ENCODE peak calls at places on chromosomes 4 and X, in six cellular contexts. C is mammary epithelial cell, U is bronchial epithelial cell, A is PC-3, P is cardiac fibroblast, L is mucosa of descending colon. I is an unnamed sample.

GRCh38 chr4:130029442-130029841 is 933.5 kb downstream of the C4orf33 start:
- DNase-seq in L (no peak), C (no peak), A (no peak), P (no peak), U (no peak), I (no peak)

GRCh38 chrX:130606415-130606814 is 204.6 kb downstream of the RBMX2 start:
- DNase-seq in U (no peak), C (no peak), A (no peak), P (peak; percentile 10), L (no peak), I (no peak)

GRCh38 chr4:94843222-94843621 is 85.5 kb downstream of the BMPR1B start:
- DNase-seq in L (no peak), U (no peak), A (no peak), C (no peak), P (no peak), I (no peak)

GRCh38 chr4:123811763-123812390 is 415.3 kb downstream of the SPRY1 start:
- DNase-seq in L (no peak), U (no peak), A (no peak), P (no peak), C (no peak), I (no peak)

GRCh38 chr4:181952478-181952877 is 290.7 kb upstream of the TENM3 start:
- DNase-seq in A (peak; percentile 31), L (peak; percentile 31), U (peak; percentile 91), C (peak; percentile 90), P (peak; percentile 94), I (peak; percentile 68)

GRCh38 chr4:60313616-60314015 is 886.5 kb upstream of the ADGRL3 start:
- DNase-seq in A (no peak), L (no peak), C (no peak), U (no peak), P (peak; percentile 71), I (peak; percentile 27)

GRCh38 chr4:86895692-86896488 is 3.7 kb upstream of the C4orf36 start:
- DNase-seq in A (peak; percentile 82), P (peak; percentile 85), C (peak; percentile 67), L (peak; percentile 64), U (peak; percentile 73), I (peak; percentile 72)

GRCh38 chrX:105870465-105870864 is 48.1 kb downstream of the NRK start:
- DNase-seq in P (no peak), U (no peak), L (no peak), C (no peak), A (no peak), I (no peak)

GRCh38 chr4:129822708-129823504 is 727.0 kb downstream of the C4orf33 start:
- DNase-seq in L (no peak), C (no peak), U (peak; percentile 94), P (peak; percentile 29), A (peak; percentile 73), I (no peak)

GRCh38 chr4:147430111-147430510 is 50.8 kb upstream of the EDNRA start:
- DNase-seq in C (no peak), U (peak; percentile 26), L (no peak), P (peak; percentile 31), A (no peak), I (no peak)

GRCh38 chrX:119516157-119516702 is 48.0 kb downstream of the SLC25A5 start:
- DNase-seq in C (peak; percentile 29), L (no peak), U (peak; percentile 44), A (peak; percentile 75), P (peak; percentile 77), I (peak; percentile 36)

GRCh38 chrX:112058255-112058654 is 24.3 kb downstream of the TRPC5 start:
- DNase-seq in L (no peak), A (no peak), P (peak; percentile 0), C (no peak), U (no peak), I (no peak)

GRCh38 chr4:110626532-110627153 is 3.8 kb upstream of the PITX2 start:
- DNase-seq in L (no peak), P (no peak), U (no peak), C (no peak), A (no peak), I (no peak)

GRCh38 chr4:41935652-41936021 is 408 bp downstream of the TMEM33 start:
- DNase-seq in C (peak; percentile 36), L (no peak), U (peak; percentile 43), P (peak; percentile 35), A (peak; percentile 26), I (no peak)

GRCh38 chr4:75434105-75434504 is 80.1 kb downstream of the RCHY1 start:
- DNase-seq in P (no peak), A (no peak), L (no peak), C (no peak), U (no peak), I (no peak)

GRCh38 chr4:75429208-75429607 is 85.0 kb downstream of the RCHY1 start:
- DNase-seq in C (no peak), U (no peak), L (no peak), A (peak; percentile 2), P (no peak), I (no peak)

GRCh38 chr4:75432683-75433082 is 81.5 kb downstream of the RCHY1 start:
- DNase-seq in P (peak; percentile 27), C (peak; percentile 17), U (peak; percentile 13), A (peak; percentile 43), L (peak; percentile 3), I (no peak)
- TF ChIP-seq CTCF in P (peak; percentile 26), C (peak; percentile 41), U (peak; percentile 30), A (peak; percentile 53), L (no peak), I (peak; percentile 34)

GRCh38 chr4:121061215-121061614 is 11.1 kb downstream of the NDNF start:
- DNase-seq in A (no peak), P (no peak), L (no peak), C (no peak), U (no peak), I (no peak)
- H3K4me3 ChIP-seq in A (no peak overlapping the region), P (no peak overlapping the region), L (no peak overlapping the region), C (no peak overlapping the region), U (no peak overlapping the region), I (no peak overlapping the region)

GRCh38 chr4:4384837-4385236 is 2.1 kb upstream of the NSG1 start:
- DNase-seq in C (peak; percentile 37), P (peak; percentile 41), L (no peak), U (peak; percentile 55), A (peak; percentile 16), I (no peak)
- TF ChIP-seq CTCF in C (peak; percentile 79), P (peak; percentile 27), L (no peak), U (peak; percentile 87), A (peak; percentile 55), I (peak; percentile 20)

GRCh38 chr4:118018381-118018780 is 15.9 kb upstream of the NDST3 start:
- DNase-seq in U (peak; percentile 4), L (no peak), P (no peak), A (no peak), C (no peak), I (no peak)

GRCh38 chr4:118012142-118012541 is 22.1 kb upstream of the NDST3 start:
- DNase-seq in L (no peak), A (no peak), C (no peak), U (no peak), P (no peak), I (no peak)

DNA sequence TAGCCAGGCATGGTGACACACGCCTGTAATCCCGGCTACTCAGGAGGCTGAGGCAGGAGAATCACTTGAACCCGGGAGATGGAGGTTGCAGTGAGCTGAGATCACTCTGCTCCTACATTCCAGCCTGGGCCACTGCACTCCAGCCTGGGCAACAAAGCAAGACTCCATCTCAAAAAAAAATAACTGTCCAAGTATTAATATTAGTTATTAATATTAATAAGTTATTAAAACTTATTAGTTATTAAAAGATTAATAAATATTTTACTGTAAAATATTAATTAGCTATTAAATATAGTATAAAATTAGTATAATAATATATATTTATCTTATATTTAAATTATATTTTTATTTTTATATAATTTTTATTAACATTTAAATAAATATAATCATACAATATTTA is 19.5 kb upstream of the NDST3 start:
- DNase-seq in P (no peak), C (no peak), A (no peak), U (no peak), L (no peak), I (no peak)
- H3K4me3 ChIP-seq in P (no peak overlapping the region), C (no peak overlapping the region), A (no peak overlapping the region), U (no peak overlapping the region), L (no peak overlapping the region), I (no peak overlapping the region)

GRCh38 chr4:107740381-107740780 is 20.3 kb upstream of the PAPSS1 start:
- DNase-seq in C (no peak), U (peak; percentile 21), A (peak; percentile 46), L (peak; percentile 14), P (peak; percentile 45), I (no peak)
- TF ChIP-seq CTCF in C (peak; percentile 46), U (peak; percentile 16), A (peak; percentile 55), L (no peak), P (peak; percentile 13), I (peak; percentile 25)

GRCh38 chrX:53279296-53280237 is 1.8 kb downstream of the IQSEC2 start:
- DNase-seq in C (no peak), A (no peak), P (no peak), L (peak; percentile 56), U (no peak), I (no peak)
- H3K4me3 ChIP-seq in C (peak overlapping the region; percentile 55), A (peak overlapping the region; percentile 62), P (peak overlapping the region; percentile 51), L (no peak overlapping the region), U (peak overlapping the region; percentile 10), I (no peak overlapping the region)

DNA sequence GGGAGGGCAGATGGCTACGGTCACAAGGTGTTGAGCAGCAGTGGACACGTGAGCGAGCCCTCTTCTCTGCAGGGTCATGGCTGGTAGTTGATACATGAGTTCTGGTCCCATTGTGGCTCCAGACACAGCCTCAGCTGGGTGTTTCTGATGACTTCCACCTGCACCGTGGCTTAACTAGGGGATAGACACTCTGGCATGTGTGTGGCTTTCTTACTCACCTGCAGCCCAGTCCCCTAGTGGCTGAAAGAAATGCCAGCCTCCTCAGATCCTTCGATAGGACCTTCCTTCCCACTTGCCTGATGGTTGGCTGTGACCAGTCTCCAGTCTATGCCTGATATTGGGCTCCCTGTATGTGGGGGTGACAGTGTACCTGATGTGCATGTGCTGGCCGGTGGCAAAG is 5.0 kb downstream of the GPR78 start:
- DNase-seq in P (no peak), A (peak; percentile 47), L (no peak), C (peak; percentile 10), U (no peak), I (no peak)
- TF ChIP-seq CTCF in P (no peak), A (peak; percentile 53), L (no peak), C (peak; percentile 37), U (peak; percentile 51), I (no peak)

DNA sequence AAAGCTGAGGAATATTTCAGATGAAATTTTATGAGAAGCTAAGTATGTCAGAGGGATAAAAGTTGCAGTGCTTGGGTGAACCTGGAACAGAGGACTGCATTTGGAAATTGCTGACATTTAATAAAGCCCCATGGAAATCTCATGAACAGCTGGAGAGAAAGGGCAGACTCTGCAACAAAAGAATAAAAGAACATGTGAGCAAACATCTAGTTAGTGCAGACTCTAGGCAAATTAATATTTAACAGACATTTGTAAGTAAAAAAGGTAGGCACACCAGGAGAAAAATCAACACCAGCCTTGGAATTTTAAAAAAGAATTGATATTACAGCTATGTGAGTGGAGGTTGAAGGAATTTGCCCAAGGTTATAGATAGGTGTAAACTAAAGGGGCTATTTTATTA is 114.6 kb upstream of the PUDP start:
- DNase-seq in C (no peak), U (no peak), L (no peak), A (no peak), P (no peak), I (no peak)
- H3K4me3 ChIP-seq in C (no peak overlapping the region), U (no peak overlapping the region), L (no peak overlapping the region), A (no peak overlapping the region), P (no peak overlapping the region), I (no peak overlapping the region)